ENCODE peak calls at places on chromosomes 5 and 9, in nine cellular contexts. One of them, this sample, is unnamed.

GRCh38 chr5:65825388-65826328 is 100.7 kb upstream of the ERBIN start:
- DNase-seq in psoas muscle: no peak
- DNase-seq in upper lobe of right lung: no peak
- DNase-seq in cardiac muscle cell: no peak
- DNase-seq in PC-9: no peak
- DNase-seq in tibial artery: no peak
- DNase-seq in RWPE2: no peak
- DNase-seq in IMR-90: no peak
- DNase-seq in coronary artery: no peak
- DNase-seq in this sample: no peak

GRCh38 chr5:180208435-180209081 is 453 bp downstream of the RASGEF1C start:
- DNase-seq in IMR-90: no peak
- DNase-seq in psoas muscle: no peak
- DNase-seq in coronary artery: no peak
- DNase-seq in RWPE2: no peak
- DNase-seq in PC-9: peak
- DNase-seq in cardiac muscle cell: peak
- DNase-seq in upper lobe of right lung: peak
- DNase-seq in tibial artery: no peak
- DNase-seq in this sample: no peak

GRCh38 chr9:21681641-21682040 is 120.8 kb upstream of the MTAP start:
- DNase-seq in cardiac muscle cell: no peak
- DNase-seq in tibial artery: no peak
- DNase-seq in PC-9: no peak
- DNase-seq in psoas muscle: no peak
- DNase-seq in IMR-90: peak
- DNase-seq in coronary artery: no peak
- DNase-seq in RWPE2: no peak
- DNase-seq in upper lobe of right lung: no peak
- DNase-seq in this sample: peak

GRCh38 chr5:36304095-36304494 is 2.4 kb upstream of the RANBP3L start:
- DNase-seq in psoas muscle: no peak
- DNase-seq in PC-9: no peak
- DNase-seq in coronary artery: no peak
- DNase-seq in IMR-90: no peak
- DNase-seq in cardiac muscle cell: no peak
- DNase-seq in upper lobe of right lung: no peak
- DNase-seq in tibial artery: no peak
- DNase-seq in RWPE2: no peak
- DNase-seq in this sample: no peak

GRCh38 chr5:122844136-122844915 is 1.1 kb upstream of the SNX24 start:
- DNase-seq in upper lobe of right lung: no peak
- DNase-seq in coronary artery: no peak
- DNase-seq in IMR-90: no peak
- DNase-seq in RWPE2: no peak
- DNase-seq in tibial artery: no peak
- DNase-seq in PC-9: peak
- DNase-seq in psoas muscle: no peak
- DNase-seq in cardiac muscle cell: peak
- DNase-seq in this sample: no peak

GRCh38 chr9:100579665-100580064 is 1.8 kb downstream of the CAVIN4 start:
- DNase-seq in PC-9: no peak
- DNase-seq in IMR-90: peak
- DNase-seq in coronary artery: no peak
- DNase-seq in RWPE2: no peak
- DNase-seq in cardiac muscle cell: peak
- DNase-seq in tibial artery: no peak
- DNase-seq in psoas muscle: no peak
- DNase-seq in upper lobe of right lung: no peak
- DNase-seq in this sample: no peak

GRCh38 chr9:6686396-6686795 is 40.9 kb upstream of the GLDC start:
- DNase-seq in upper lobe of right lung: no peak
- DNase-seq in tibial artery: no peak
- DNase-seq in coronary artery: no peak
- DNase-seq in cardiac muscle cell: no peak
- DNase-seq in PC-9: no peak
- DNase-seq in psoas muscle: no peak
- DNase-seq in IMR-90: peak
- DNase-seq in RWPE2: no peak
- DNase-seq in this sample: no peak

GRCh38 chr9:87742813-87743428 is 17.0 kb downstream of the CTSL start:
- DNase-seq in upper lobe of right lung: no peak
- DNase-seq in tibial artery: no peak
- DNase-seq in PC-9: no peak
- DNase-seq in psoas muscle: no peak
- DNase-seq in IMR-90: peak
- DNase-seq in coronary artery: no peak
- DNase-seq in RWPE2: no peak
- DNase-seq in cardiac muscle cell: no peak
- DNase-seq in this sample: no peak

GRCh38 chr5:153863941-153864340 is 174.8 kb downstream of the FAM114A2 start:
- DNase-seq in RWPE2: no peak
- DNase-seq in IMR-90: no peak
- DNase-seq in upper lobe of right lung: no peak
- DNase-seq in psoas muscle: no peak
- DNase-seq in PC-9: no peak
- DNase-seq in coronary artery: no peak
- DNase-seq in cardiac muscle cell: no peak
- DNase-seq in tibial artery: no peak
- DNase-seq in this sample: no peak

DNA sequence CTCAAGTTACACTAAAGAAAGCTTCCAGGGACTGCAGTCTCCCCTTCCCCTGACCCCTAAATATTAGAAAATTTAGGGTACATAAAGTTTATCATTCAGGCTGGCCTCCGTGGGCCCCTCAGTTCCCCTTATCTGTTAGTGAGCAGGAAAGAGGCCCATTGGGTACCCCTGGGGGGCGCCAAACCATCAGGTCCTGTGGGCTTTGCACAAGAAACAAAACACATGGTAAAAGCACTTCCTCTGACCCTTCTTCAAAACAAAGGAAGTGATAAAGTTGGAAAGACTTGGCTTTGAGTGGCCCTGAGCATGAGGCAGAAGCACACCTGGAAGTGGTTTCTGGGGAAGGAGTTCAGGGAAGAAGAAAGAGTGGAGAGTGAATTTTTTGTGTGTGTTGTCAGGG is 213.0 kb downstream of the SMARCA2 start:
- DNase-seq in RWPE2: no peak
- DNase-seq in PC-9: no peak
- DNase-seq in cardiac muscle cell: no peak
- DNase-seq in tibial artery: no peak
- DNase-seq in IMR-90: no peak
- DNase-seq in psoas muscle: no peak
- DNase-seq in upper lobe of right lung: peak
- DNase-seq in coronary artery: no peak
- DNase-seq in this sample: no peak
- TF ChIP-seq CTCF in RWPE2: peak
- TF ChIP-seq CTCF in PC-9: peak
- TF ChIP-seq CTCF in cardiac muscle cell: peak
- TF ChIP-seq CTCF in tibial artery: peak
- TF ChIP-seq CTCF in IMR-90: peak
- TF ChIP-seq CTCF in psoas muscle: peak
- TF ChIP-seq CTCF in upper lobe of right lung: peak
- TF ChIP-seq CTCF in coronary artery: no peak
- TF ChIP-seq CTCF in this sample: peak

GRCh38 chr5:54611290-54611951 is 93.9 kb downstream of the SNX18 start:
- DNase-seq in IMR-90: no peak
- DNase-seq in upper lobe of right lung: no peak
- DNase-seq in tibial artery: no peak
- DNase-seq in RWPE2: no peak
- DNase-seq in psoas muscle: no peak
- DNase-seq in PC-9: no peak
- DNase-seq in cardiac muscle cell: no peak
- DNase-seq in coronary artery: no peak
- DNase-seq in this sample: no peak

GRCh38 chr5:54612711-54613110 is 95.2 kb downstream of the SNX18 start:
- DNase-seq in coronary artery: no peak
- DNase-seq in tibial artery: no peak
- DNase-seq in IMR-90: no peak
- DNase-seq in RWPE2: no peak
- DNase-seq in upper lobe of right lung: no peak
- DNase-seq in psoas muscle: no peak
- DNase-seq in cardiac muscle cell: no peak
- DNase-seq in PC-9: no peak
- DNase-seq in this sample: no peak

GRCh38 chr5:54608423-54609085 is 91.0 kb downstream of the SNX18 start:
- DNase-seq in upper lobe of right lung: no peak
- DNase-seq in PC-9: no peak
- DNase-seq in coronary artery: no peak
- DNase-seq in psoas muscle: no peak
- DNase-seq in RWPE2: no peak
- DNase-seq in cardiac muscle cell: no peak
- DNase-seq in IMR-90: peak
- DNase-seq in tibial artery: no peak
- DNase-seq in this sample: no peak

GRCh38 chr5:54615381-54615780 is 97.8 kb downstream of the SNX18 start:
- DNase-seq in PC-9: no peak
- DNase-seq in IMR-90: no peak
- DNase-seq in upper lobe of right lung: no peak
- DNase-seq in RWPE2: no peak
- DNase-seq in cardiac muscle cell: no peak
- DNase-seq in tibial artery: no peak
- DNase-seq in coronary artery: no peak
- DNase-seq in psoas muscle: no peak
- DNase-seq in this sample: no peak

GRCh38 chr5:54610197-54610898 is 92.8 kb downstream of the SNX18 start:
- DNase-seq in cardiac muscle cell: no peak
- DNase-seq in RWPE2: no peak
- DNase-seq in IMR-90: no peak
- DNase-seq in tibial artery: no peak
- DNase-seq in coronary artery: no peak
- DNase-seq in psoas muscle: no peak
- DNase-seq in PC-9: no peak
- DNase-seq in upper lobe of right lung: no peak
- DNase-seq in this sample: no peak
- H3K4me3 ChIP-seq in cardiac muscle cell: no peak
- H3K4me3 ChIP-seq in RWPE2: no peak
- H3K4me3 ChIP-seq in IMR-90: no peak
- H3K4me3 ChIP-seq in tibial artery: no peak
- H3K4me3 ChIP-seq in coronary artery: no peak
- H3K4me3 ChIP-seq in psoas muscle: no peak
- H3K4me3 ChIP-seq in PC-9: no peak
- H3K4me3 ChIP-seq in upper lobe of right lung: no peak
- H3K4me3 ChIP-seq in this sample: no peak

GRCh38 chr5:5487961-5488360 is 65.5 kb downstream of the ICE1 start:
- DNase-seq in PC-9: no peak
- DNase-seq in coronary artery: no peak
- DNase-seq in tibial artery: no peak
- DNase-seq in upper lobe of right lung: no peak
- DNase-seq in cardiac muscle cell: no peak
- DNase-seq in RWPE2: no peak
- DNase-seq in psoas muscle: no peak
- DNase-seq in IMR-90: no peak
- DNase-seq in this sample: no peak

GRCh38 chr5:5494489-5495402 is 72.3 kb downstream of the ICE1 start:
- DNase-seq in cardiac muscle cell: peak
- DNase-seq in upper lobe of right lung: peak
- DNase-seq in IMR-90: peak
- DNase-seq in coronary artery: no peak
- DNase-seq in RWPE2: peak
- DNase-seq in tibial artery: peak
- DNase-seq in psoas muscle: peak
- DNase-seq in PC-9: peak
- DNase-seq in this sample: no peak

GRCh38 chr5:5490774-5491347 is 68.4 kb downstream of the ICE1 start:
- DNase-seq in cardiac muscle cell: no peak
- DNase-seq in psoas muscle: no peak
- DNase-seq in coronary artery: no peak
- DNase-seq in RWPE2: no peak
- DNase-seq in upper lobe of right lung: no peak
- DNase-seq in tibial artery: no peak
- DNase-seq in PC-9: no peak
- DNase-seq in IMR-90: no peak
- DNase-seq in this sample: no peak

GRCh38 chr5:5497132-5497748 is 74.8 kb downstream of the ICE1 start:
- DNase-seq in upper lobe of right lung: peak
- DNase-seq in coronary artery: no peak
- DNase-seq in IMR-90: peak
- DNase-seq in tibial artery: peak
- DNase-seq in PC-9: peak
- DNase-seq in RWPE2: no peak
- DNase-seq in psoas muscle: peak
- DNase-seq in cardiac muscle cell: peak
- DNase-seq in this sample: no peak

DNA sequence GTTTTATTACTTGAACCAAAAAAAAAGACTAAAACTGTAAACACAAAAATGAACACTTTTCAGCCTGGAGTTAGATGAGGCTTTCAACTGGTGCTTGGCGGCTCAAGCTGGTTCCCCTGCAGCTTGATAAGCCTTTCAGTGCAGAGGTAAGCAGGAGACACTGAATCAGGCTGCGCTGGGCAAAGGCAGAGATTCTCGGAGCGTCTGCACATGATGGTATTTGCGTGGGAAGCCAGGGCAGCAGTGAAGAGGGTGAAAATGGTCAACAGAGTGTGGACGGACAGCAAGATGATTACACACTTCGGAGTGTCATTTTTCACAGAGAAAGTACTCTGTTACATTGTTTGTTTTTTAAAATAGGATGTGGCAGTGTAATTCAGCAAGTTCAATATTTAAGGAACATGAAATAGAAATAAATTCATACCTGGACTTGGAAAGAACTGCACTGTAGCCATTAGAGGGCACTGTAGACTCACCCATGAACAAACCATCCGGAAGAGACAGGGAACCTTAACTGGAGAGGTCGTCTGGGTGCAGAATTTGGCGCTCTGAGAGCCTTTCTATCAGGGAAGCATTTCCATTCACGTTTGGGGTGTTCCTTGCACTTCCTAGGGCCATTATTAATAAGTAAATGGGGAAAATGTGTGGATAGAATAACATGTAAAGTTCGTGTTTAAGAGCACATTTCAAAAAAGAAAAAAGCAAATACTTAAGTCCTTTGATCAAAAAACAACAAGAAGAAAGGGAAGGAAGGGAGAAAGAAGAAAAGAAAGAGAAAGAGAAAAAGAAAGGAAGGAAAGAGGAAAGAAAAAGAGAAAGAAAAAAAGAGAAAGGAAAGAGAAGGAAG is 69.8 kb downstream of the ICE1 start:
- DNase-seq in cardiac muscle cell: peak
- DNase-seq in upper lobe of right lung: no peak
- DNase-seq in psoas muscle: no peak
- DNase-seq in PC-9: peak
- DNase-seq in IMR-90: peak
- DNase-seq in RWPE2: no peak
- DNase-seq in coronary artery: no peak
- DNase-seq in tibial artery: no peak
- DNase-seq in this sample: no peak
- TF ChIP-seq CTCF in cardiac muscle cell: peak
- TF ChIP-seq CTCF in upper lobe of right lung: peak
- TF ChIP-seq CTCF in psoas muscle: peak
- TF ChIP-seq CTCF in PC-9: peak
- TF ChIP-seq CTCF in IMR-90: peak
- TF ChIP-seq CTCF in RWPE2: peak
- TF ChIP-seq CTCF in coronary artery: peak
- TF ChIP-seq CTCF in tibial artery: peak
- TF ChIP-seq CTCF in this sample: peak

DNA sequence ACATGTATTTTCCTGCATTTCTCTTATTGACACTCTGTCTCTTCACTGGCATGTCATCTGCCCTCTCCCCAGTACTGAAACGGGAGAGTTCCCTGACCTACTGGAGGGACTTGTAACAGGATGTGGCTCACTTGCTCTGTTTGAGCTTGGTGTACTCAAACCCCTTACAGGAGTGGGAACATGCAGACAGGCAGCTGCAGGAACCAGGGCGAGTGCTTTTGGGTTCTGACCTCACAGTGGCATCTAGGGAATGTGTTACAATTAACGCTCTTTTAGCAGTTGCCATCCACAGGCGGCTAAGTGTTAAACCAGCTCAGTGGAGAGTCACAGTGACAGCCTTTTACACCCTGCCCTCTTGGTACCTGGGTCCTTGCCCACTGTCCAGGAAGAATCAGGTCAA is 300.3 kb upstream of the GRAMD2B start:
- DNase-seq in tibial artery: no peak
- DNase-seq in RWPE2: peak
- DNase-seq in IMR-90: no peak
- DNase-seq in PC-9: no peak
- DNase-seq in cardiac muscle cell: peak
- DNase-seq in psoas muscle: no peak
- DNase-seq in coronary artery: no peak
- DNase-seq in upper lobe of right lung: no peak
- DNase-seq in this sample: no peak
- H3K4me3 ChIP-seq in tibial artery: no peak
- H3K4me3 ChIP-seq in RWPE2: no peak
- H3K4me3 ChIP-seq in IMR-90: no peak
- H3K4me3 ChIP-seq in PC-9: no peak
- H3K4me3 ChIP-seq in cardiac muscle cell: no peak
- H3K4me3 ChIP-seq in psoas muscle: no peak
- H3K4me3 ChIP-seq in coronary artery: no peak
- H3K4me3 ChIP-seq in upper lobe of right lung: no peak
- H3K4me3 ChIP-seq in this sample: no peak